ENCODE peak calls at places on chromosomes 1 and 21, in four cellular contexts. Q is body of pancreas, B is heart left ventricle, T is esophagus squamous epithelium. F is an unnamed sample.

GRCh38 chr1:2985121-2985561 is 36.1 kb upstream of the ACTRT2 start:
- DNase-seq in Q (no peak), B (peak; percentile 13), T (no peak), F (no peak)

GRCh38 chr1:150544204-150544603 is 5.0 kb upstream of the ADAMTSL4 start:
- DNase-seq in Q (no peak), B (no peak), T (no peak), F (no peak)

GRCh38 chr1:223332997-223333396 is 31.0 kb downstream of the SUSD4 start:
- DNase-seq in Q (no peak), B (no peak), T (no peak), F (no peak)

GRCh38 chr1:70072239-70072751 is 133.1 kb downstream of the LRRC40 start:
- DNase-seq in Q (no peak), B (no peak), T (no peak), F (no peak)

GRCh38 chr1:996851-997727 is 2.8 kb downstream of the HES4 start:
- DNase-seq in Q (no peak), B (no peak), T (no peak), F (no peak)

GRCh38 chr1:162033445-162033844 is 9.8 kb upstream of the OLFML2B start:
- DNase-seq in Q (no peak), B (peak; percentile 77), T (no peak), F (no peak)

GRCh38 chr1:10399487-10399917 is 638 bp downstream of the PGD start:
- DNase-seq in Q (no peak), B (peak; percentile 41), T (no peak), F (no peak)

GRCh38 chr1:161736332-161736969 is 13.1 kb upstream of the DUSP12 start:
- DNase-seq in Q (no peak), B (no peak), T (no peak), F (no peak)

GRCh38 chr1:45134468-45134873 is 71.9 kb downstream of the ZSWIM5 start:
- DNase-seq in Q (peak; percentile 15), B (no peak), T (no peak), F (no peak)

GRCh38 chr1:10696977-10697376 is 99.5 kb downstream of the CASZ1 start:
- DNase-seq in Q (no peak), B (no peak), T (no peak), F (peak; percentile 78)

GRCh38 chr21:44846485-44847260 is 26.8 kb downstream of the PTTG1IP start:
- DNase-seq in Q (peak; percentile 27), B (peak; percentile 65), T (no peak), F (no peak)

GRCh38 chr1:9013824-9014223 is 12.4 kb downstream of the SLC2A7 start:
- DNase-seq in Q (peak; percentile 13), B (no peak), T (no peak), F (no peak)

DNA sequence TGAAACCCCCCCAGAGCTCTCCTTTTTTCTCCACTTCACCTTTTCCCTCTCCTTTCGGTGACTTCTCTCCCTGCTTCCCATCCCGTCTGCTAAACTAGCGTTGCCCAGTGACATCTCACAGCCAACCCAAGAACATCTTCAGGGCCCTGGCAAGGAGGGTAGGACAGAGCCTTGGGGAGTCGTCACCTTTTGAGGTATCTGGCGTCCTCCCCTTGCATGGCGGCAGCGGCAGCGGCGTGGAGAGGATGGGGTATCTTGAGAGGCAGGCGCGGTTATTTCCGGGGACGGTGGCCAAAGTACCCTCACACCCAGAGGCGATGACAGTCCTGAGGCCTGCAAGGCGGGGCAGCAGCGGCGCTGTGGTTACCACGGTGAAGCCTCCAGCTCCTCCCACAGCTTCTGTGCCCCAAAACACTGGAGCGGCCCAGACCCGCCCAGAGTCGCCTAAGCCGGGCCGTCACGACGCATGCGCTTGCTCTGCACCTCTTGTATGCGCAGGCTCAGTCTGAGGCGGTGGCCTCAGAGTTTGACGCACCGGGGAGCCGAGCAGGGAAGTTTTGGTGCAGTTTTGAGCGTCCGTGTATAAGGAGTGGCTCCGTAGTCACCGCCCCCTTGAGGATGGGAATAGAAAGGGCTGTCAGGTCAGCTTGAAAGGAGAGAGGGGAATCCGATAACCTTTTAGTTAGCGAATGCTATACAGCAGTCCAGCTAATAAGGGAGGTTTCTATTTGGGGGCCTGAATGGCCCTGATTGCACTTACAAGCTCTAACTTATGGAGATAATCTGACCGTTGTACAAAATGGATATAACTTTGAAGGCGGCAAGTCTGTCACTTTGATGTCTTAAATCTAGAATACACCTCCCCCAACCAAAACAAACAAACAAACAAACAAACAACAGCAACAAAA is at the start of gene KIFAP3:
- DNase-seq in Q (peak; percentile 98), B (peak; percentile 99), T (peak; percentile 80), F (peak; percentile 75)
- TF ChIP-seq POLR2A in Q (peak; percentile 76), B (peak; percentile 75), T (no peak), F (peak; percentile 65)

DNA sequence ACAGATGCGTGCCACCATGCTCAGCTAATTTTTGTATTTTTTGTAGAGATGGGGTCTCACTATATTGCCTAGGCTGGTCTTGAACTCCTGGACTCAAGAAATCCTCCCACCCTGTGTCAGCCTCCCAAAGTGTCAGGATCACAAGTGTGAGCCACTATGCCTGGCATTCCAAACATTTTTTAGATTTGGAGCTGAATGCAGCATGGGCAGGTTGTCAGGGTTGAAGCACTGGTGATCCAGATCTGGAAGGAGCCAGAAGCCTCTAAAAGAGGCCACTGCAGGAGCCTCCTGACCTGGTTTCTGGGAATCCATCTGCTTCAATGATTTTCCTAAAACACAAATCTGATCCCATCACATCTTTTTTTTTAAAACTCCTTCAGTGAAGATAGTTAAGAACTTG is 1.8 kb upstream of the CTPS1 start:
- DNase-seq in Q (no peak), B (no peak), T (no peak), F (no peak)
- TF ChIP-seq POLR2A in Q (no peak), B (no peak), T (no peak), F (no peak)

GRCh38 chr1:154263465-154264332 is 8.7 kb upstream of the HAX1 start:
- DNase-seq in Q (no peak), B (no peak), T (no peak), F (no peak)
- TF ChIP-seq POLR2A in Q (no peak), B (no peak), T (no peak), F (no peak)

GRCh38 chr1:33001282-33001681 is 35.4 kb downstream of the AK2 start:
- DNase-seq in Q (no peak), B (no peak), T (no peak), F (no peak)

GRCh38 chr1:33002006-33002405 is 34.7 kb downstream of the AK2 start:
- DNase-seq in Q (no peak), B (no peak), T (no peak), F (no peak)

GRCh38 chr1:32998009-32998555 is 33.5 kb upstream of the RNF19B start:
- DNase-seq in Q (no peak), B (no peak), T (no peak), F (no peak)

GRCh38 chr1:32998997-32999396 is 34.4 kb upstream of the RNF19B start:
- DNase-seq in Q (no peak), B (peak; percentile 65), T (no peak), F (no peak)

DNA sequence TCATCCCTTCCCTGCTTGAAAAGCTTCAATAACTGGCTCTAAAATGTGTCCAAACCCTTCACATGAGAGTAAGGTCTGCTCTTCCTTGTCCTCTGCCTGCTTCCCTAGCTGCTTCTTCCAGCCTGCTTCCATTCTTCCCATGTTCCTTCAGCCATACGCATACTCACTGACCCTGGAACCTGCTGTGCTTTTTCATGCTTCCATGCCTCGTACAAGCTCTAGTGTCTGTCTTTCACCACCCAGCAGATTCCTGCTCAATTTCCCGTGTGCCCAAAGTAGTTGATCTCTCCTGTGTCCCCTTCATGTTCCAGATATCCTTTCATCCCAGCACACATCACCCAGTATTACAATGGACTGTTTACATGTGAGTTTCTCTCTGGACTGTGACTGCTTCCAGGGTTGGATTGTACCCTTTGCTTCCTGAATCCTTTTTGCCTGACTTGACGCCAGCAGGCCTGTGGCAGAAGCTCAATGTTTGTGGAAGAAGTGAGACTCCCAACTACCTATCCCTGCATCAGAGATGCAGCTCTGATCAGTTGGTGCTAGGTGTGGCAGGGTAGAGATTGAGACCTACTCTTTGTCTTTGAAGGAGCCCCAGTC is 35.9 kb upstream of the RNF19B start:
- DNase-seq in Q (no peak), B (no peak), T (no peak), F (no peak)
- TF ChIP-seq POLR2A in Q (no peak), B (no peak), T (no peak), F (no peak)

F was measured in H54.